ENCODE peak calls at places on chromosomes 2 and 18, in seven cellular contexts. S is H1, A is trophoblast cell, Y is neuronal stem cell, V is H9, I is mesendoderm, H is mesenchymal stem cell. K is an unnamed sample.

GRCh38 chr2:96527990-96528679 is 8.4 kb upstream of the ARID5A start:
- DNase-seq in Y (no peak), S (no peak), V (no peak), H (peak; percentile 67), A (no peak), I (no peak), K (peak; percentile 60)

GRCh38 chr2:239461551-239462515 is 61.0 kb upstream of the HDAC4 start:
- DNase-seq in I (no peak), V (peak; percentile 18), A (no peak), H (no peak), S (no peak), Y (no peak), K (no peak)

GRCh38 chr2:105443610-105444598 is 45.1 kb upstream of the FHL2 start:
- DNase-seq in S (no peak), H (peak; percentile 62), I (no peak), A (peak; percentile 80), V (no peak), Y (no peak), K (peak; percentile 50)

GRCh38 chr2:239854596-239854995 is 170.5 kb downstream of the NDUFA10 start:
- DNase-seq in I (no peak), V (no peak), A (no peak), Y (no peak), H (no peak), S (no peak), K (no peak)

GRCh38 chr18:8365006-8365405 is 244.2 kb upstream of the RAB12 start:
- DNase-seq in V (no peak), S (no peak), H (no peak), A (no peak), I (no peak), Y (no peak), K (no peak)

GRCh38 chr18:23191952-23192662 is 56.8 kb downstream of the CABLES1 start:
- DNase-seq in A (no peak), V (no peak), I (no peak), H (peak; percentile 83), Y (no peak), S (no peak), K (peak; percentile 95)

GRCh38 chr2:162261032-162261945 is 18.0 kb upstream of the FAP start:
- DNase-seq in Y (no peak), A (no peak), S (no peak), I (no peak), V (no peak), H (peak; percentile 41), K (peak; percentile 80)

GRCh38 chr2:231068525-231069222 is 12.0 kb downstream of the PSMD1 start:
- DNase-seq in I (no peak), H (peak; percentile 77), S (no peak), A (peak; percentile 85), V (no peak), Y (no peak), K (peak; percentile 78)

GRCh38 chr2:30756051-30756719 is 51.1 kb downstream of the CAPN13 start:
- DNase-seq in H (peak; percentile 4), I (peak; percentile 96), S (no peak), Y (no peak), A (peak; percentile 37), V (no peak), K (no peak)

GRCh38 chr2:28702415-28702859 is 49.2 kb upstream of the PPP1CB start:
- DNase-seq in I (no peak), V (no peak), S (no peak), Y (no peak), H (no peak), A (no peak), K (no peak)

GRCh38 chr2:148675708-148676107 is 31.2 kb downstream of the EPC2 start:
- DNase-seq in I (no peak), S (no peak), A (no peak), Y (no peak), V (no peak), H (peak; percentile 18), K (peak; percentile 54)

GRCh38 chr2:194992648-194993047 is 664.4 kb upstream of the SLC39A10 start:
- DNase-seq in Y (no peak), A (no peak), I (no peak), V (no peak), S (no peak), H (no peak), K (no peak)

GRCh38 chr2:9378433-9379371 is 44.6 kb downstream of the ITGB1BP1 start:
- DNase-seq in S (no peak), H (peak; percentile 90), Y (no peak), V (peak; percentile 52), A (peak; percentile 9), I (peak; percentile 55), K (peak; percentile 90)

GRCh38 chr2:170949415-170949814 is 20.4 kb downstream of the GORASP2 start:
- DNase-seq in Y (no peak), I (peak; percentile 18), H (no peak), A (no peak), V (no peak), S (no peak), K (no peak)

GRCh38 chr18:53799134-53799533 is 425.3 kb downstream of the MBD2 start:
- DNase-seq in A (no peak), H (no peak), I (no peak), Y (no peak), S (no peak), V (no peak), K (no peak)

GRCh38 chr2:203672856-203673255 is 33.6 kb upstream of the CD28 start:
- DNase-seq in H (no peak), V (no peak), S (no peak), Y (no peak), I (no peak), A (no peak), K (no peak)

GRCh38 chr2:39571197-39571731 is 94.5 kb upstream of the TMEM178A start:
- DNase-seq in S (no peak), A (peak; percentile 56), Y (no peak), V (no peak), H (no peak), I (peak; percentile 57), K (no peak)

GRCh38 chr2:67733517-67733916 is 329.3 kb downstream of the C1D start:
- DNase-seq in Y (no peak), S (peak; percentile 21), A (no peak), I (peak; percentile 76), V (peak; percentile 69), H (peak; percentile 29), K (no peak)

GRCh38 chr2:39646267-39646666 is 19.4 kb upstream of the TMEM178A start:
- DNase-seq in H (no peak), V (no peak), A (no peak), S (no peak), Y (no peak), I (no peak), K (no peak)

GRCh38 chr2:65291221-65292094 is 63.8 kb downstream of the ACTR2 start:
- DNase-seq in A (no peak), Y (no peak), H (no peak), S (no peak), V (no peak), I (no peak), K (no peak)

GRCh38 chr2:139916822-139917221 is 1136.6 kb upstream of the NXPH2 start:
- DNase-seq in I (no peak), S (no peak), V (no peak), Y (no peak), H (no peak), A (no peak), K (no peak)

GRCh38 chr18:26215247-26215970 is 10.8 kb upstream of the TAF4B start:
- DNase-seq in V (no peak), H (no peak), A (no peak), I (no peak), Y (no peak), S (no peak), K (no peak)

DNA sequence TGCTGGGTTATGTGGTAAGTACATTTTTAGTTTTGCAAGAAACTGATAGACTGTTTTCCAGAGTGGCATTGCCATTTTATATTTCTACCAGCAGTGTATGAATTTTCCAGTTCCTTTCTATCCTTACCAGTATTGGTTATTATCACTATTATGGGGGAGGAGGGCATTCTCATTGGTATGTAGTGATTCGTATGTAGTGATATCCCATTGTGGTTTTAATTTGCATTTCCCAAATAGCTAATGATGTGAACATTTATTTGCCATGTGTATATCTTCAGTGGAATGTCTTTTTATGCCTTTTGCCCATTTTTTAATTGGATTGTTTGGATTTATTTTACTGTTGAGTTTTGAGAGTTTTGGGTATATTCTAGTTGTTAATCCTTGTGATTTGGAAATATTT is 16.9 kb downstream of the EIF5B start:
- DNase-seq in S (no peak), H (peak; percentile 13), I (no peak), Y (no peak), A (no peak), V (no peak), K (peak; percentile 46)
- H3K18ac ChIP-seq in S (no peak overlapping the region), H (no peak overlapping the region), I (no peak overlapping the region), Y (no peak overlapping the region), A (no peak overlapping the region), V (no peak overlapping the region), K (no peak overlapping the region)

GRCh38 chr2:75543446-75543845 is 17.3 kb downstream of the EVA1A start:
- DNase-seq in A (no peak), Y (no peak), S (no peak), H (no peak), V (no peak), I (no peak), K (no peak)
- H2BK5ac ChIP-seq in A (no peak overlapping the region), Y (no peak overlapping the region), S (no peak overlapping the region), H (no peak overlapping the region), V (no peak overlapping the region), I (no peak overlapping the region), K (no peak overlapping the region)

DNA sequence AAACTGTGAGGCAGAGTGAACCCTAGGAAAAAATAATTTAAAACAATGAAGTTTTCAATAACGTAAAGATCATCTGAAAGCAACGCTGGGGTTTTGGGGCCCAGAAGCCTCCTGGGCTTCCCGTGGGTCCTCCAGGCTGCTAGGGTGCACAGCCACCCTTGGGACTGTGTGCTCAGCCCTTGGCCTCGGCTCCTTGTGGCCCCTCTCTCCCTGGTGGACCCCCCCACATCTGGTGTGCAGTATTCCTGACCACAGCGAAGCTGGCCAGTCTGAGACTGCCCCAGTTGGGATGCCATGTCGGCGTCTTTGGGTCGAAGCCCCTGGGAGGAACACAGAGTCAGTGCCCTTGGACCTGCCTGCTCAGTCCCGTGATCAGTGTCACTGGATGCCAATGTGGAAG is 53.0 kb downstream of the ACKR3 start:
- DNase-seq in S (no peak), Y (no peak), I (no peak), A (no peak), H (no peak), V (no peak), K (no peak)
- H3K18ac ChIP-seq in S (no peak overlapping the region), Y (peak overlapping the region; percentile 45), I (no peak overlapping the region), A (no peak overlapping the region), H (no peak overlapping the region), V (no peak overlapping the region), K (no peak overlapping the region)

GRCh38 chr2:133231264-133231663 is 337.0 kb downstream of the NCKAP5 start:
- DNase-seq in I (peak; percentile 51), Y (no peak), A (no peak), H (no peak), V (no peak), S (no peak), K (no peak)

GRCh38 chr2:133229974-133230373 is 338.3 kb downstream of the NCKAP5 start:
- DNase-seq in Y (no peak), H (no peak), I (no peak), A (no peak), S (no peak), V (no peak), K (no peak)

GRCh38 chr2:133235959-133236358 is 332.3 kb downstream of the NCKAP5 start:
- DNase-seq in V (no peak), H (no peak), S (no peak), Y (no peak), A (no peak), I (no peak), K (peak; percentile 87)

DNA sequence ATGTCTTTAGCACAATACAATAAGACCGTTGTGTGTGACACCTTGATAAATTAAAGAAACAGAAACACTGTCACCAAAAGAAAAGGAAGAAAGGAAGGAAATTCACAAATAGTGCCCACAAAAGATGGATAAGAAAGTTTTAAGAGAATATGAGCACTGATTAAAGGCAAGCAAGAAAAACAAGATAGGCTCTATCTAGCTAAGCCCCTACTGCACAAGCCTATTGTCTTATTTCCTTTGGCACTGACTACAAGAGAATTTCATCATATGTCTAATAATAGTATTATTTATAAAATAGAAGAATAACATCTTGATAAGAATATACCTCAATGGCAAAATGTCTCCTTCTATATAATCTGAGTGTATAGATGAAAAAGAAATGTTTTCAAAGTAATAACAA is 335.7 kb downstream of the NCKAP5 start:
- DNase-seq in H (no peak), I (no peak), Y (no peak), V (no peak), S (no peak), A (no peak), K (no peak)
- H2BK5ac ChIP-seq in H (no peak overlapping the region), I (no peak overlapping the region), Y (no peak overlapping the region), V (no peak overlapping the region), S (no peak overlapping the region), A (no peak overlapping the region), K (no peak overlapping the region)